ENCODE peak calls at places on chromosomes 6 and 20, in four cellular contexts. O, D, Q and J are unnamed samples.
A peak's percentile ranks its signal among the peaks of the same experiment; 100 is the strongest.

GRCh38 chr6:151351731-151352130 is 39.6 kb downstream of the ZBTB2 start:
- DNase-seq in O (no peak), D (no peak), Q (no peak), J (no peak)

GRCh38 chr20:16778159-16778558 is 30.0 kb downstream of the OTOR start:
- DNase-seq in O (no peak), D (no peak), Q (no peak), J (no peak)

GRCh38 chr20:48760403-48760889 is 67.4 kb downstream of the PREX1 start:
- DNase-seq in O (peak; percentile 24), D (no peak), Q (peak; percentile 35), J (no peak)

GRCh38 chr6:90079555-90080490 is 185.6 kb downstream of the GJA10 start:
- DNase-seq in O (no peak), D (no peak), Q (no peak), J (no peak)

GRCh38 chr6:116278853-116279231 is 888 bp downstream of the TSPYL1 start:
- DNase-seq in O (peak; percentile 39), D (peak; percentile 70), Q (no peak), J (peak; percentile 44)

GRCh38 chr20:20201639-20202038 is 149.3 kb downstream of the CFAP61 start:
- DNase-seq in O (no peak), D (no peak), Q (no peak), J (no peak)

GRCh38 chr20:59966428-59966827 is 8.2 kb downstream of the CDH26 start:
- DNase-seq in O (no peak), D (no peak), Q (no peak), J (no peak)

GRCh38 chr6:90431521-90432407 is 135.1 kb upstream of the BACH2 start:
- DNase-seq in O (no peak), D (no peak), Q (no peak), J (no peak)

GRCh38 chr20:20552076-20552475 is 160.4 kb downstream of the RALGAPA2 start:
- DNase-seq in O (no peak), D (no peak), Q (no peak), J (no peak)

GRCh38 chr6:11067348-11067747 is 23.2 kb upstream of the ELOVL2 start:
- DNase-seq in O (no peak), D (no peak), Q (no peak), J (no peak)

GRCh38 chr20:38633577-38634093 is 32.0 kb downstream of the ARHGAP40 start:
- DNase-seq in O (peak; percentile 20), D (peak; percentile 69), Q (peak; percentile 32), J (peak; percentile 2)

GRCh38 chr6:44508646-44509045 is 121.1 kb downstream of the CDC5L start:
- DNase-seq in O (peak; percentile 85), D (no peak), Q (no peak), J (no peak)

GRCh38 chr20:38258545-38259223 is 1.9 kb downstream of the KIAA1755 start:
- DNase-seq in O (no peak), D (no peak), Q (no peak), J (no peak)

GRCh38 chr6:130779658-130780033 is 47.6 kb upstream of the SMLR1 start:
- DNase-seq in O (no peak), D (no peak), Q (no peak), J (no peak)

GRCh38 chr6:113414511-113414910 is 442.6 kb upstream of the MARCKS start:
- DNase-seq in O (peak; percentile 81), D (peak; percentile 56), Q (peak; percentile 79), J (no peak)

GRCh38 chr20:7667194-7667593 is 273.1 kb downstream of the HAO1 start:
- DNase-seq in O (no peak), D (no peak), Q (peak; percentile 32), J (no peak)

GRCh38 chr6:112054520-112055160 is 736 bp downstream of the CCN6 start:
- DNase-seq in O (peak; percentile 31), D (no peak), Q (no peak), J (no peak)

GRCh38 chr20:59810376-59811187 is 122.9 kb downstream of the SYCP2 start:
- DNase-seq in O (no peak), D (peak; percentile 14), Q (no peak), J (no peak)

GRCh38 chr20:13684566-13685222 is 46.0 kb upstream of the TASP1 start:
- DNase-seq in O (no peak), D (no peak), Q (no peak), J (no peak)

GRCh38 chr6:22247916-22248482 is 48.8 kb downstream of the PRL start:
- DNase-seq in O (no peak), D (no peak), Q (no peak), J (no peak)

GRCh38 chr20:44207066-44207723 is 3.4 kb downstream of the OSER1 start:
- DNase-seq in O (peak; percentile 35), D (no peak), Q (no peak), J (no peak)
- H3K27ac ChIP-seq in O (peak overlapping the region; percentile 50), D (no peak overlapping the region), Q (no peak overlapping the region), J (no peak overlapping the region)

DNA sequence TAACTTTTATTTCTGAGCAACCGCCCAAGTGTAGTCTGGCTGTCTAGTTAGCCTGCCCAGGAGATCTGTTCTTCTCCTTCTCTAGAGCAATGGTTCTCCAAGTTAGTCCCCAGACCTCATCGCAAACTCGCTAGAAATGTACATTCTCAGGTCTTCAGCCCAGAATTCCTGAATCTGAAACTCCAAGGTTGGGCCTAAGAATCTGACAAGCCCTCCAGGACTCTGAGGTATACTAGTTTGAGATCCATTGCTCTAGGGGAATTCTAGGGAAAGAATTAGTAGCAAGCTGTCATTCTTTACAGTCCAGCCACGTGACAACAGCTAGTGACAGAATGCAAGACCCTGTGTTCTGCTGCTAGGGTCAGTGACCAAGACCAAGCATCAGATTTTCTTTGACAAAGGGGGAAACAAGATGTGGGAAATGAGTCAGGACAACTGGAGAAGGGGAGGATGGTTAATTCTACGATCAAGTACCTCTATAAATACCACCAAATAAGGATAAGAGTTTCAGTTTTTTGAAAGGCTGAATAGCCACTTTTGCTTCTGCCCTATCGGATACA is 5.8 kb downstream of the UBE2V1 start:
- DNase-seq in O (no peak), D (no peak), Q (no peak), J (no peak)
- H3K27ac ChIP-seq in O (peak overlapping the region; percentile 34), D (no peak overlapping the region), Q (no peak overlapping the region), J (no peak overlapping the region)

GRCh38 chr6:27862396-27863061 is 49.7 kb downstream of the OR2B2 start:
- DNase-seq in O (peak; percentile 33), D (no peak), Q (no peak), J (no peak)
- H3K27ac ChIP-seq in O (peak overlapping the region; percentile 31), D (no peak overlapping the region), Q (no peak overlapping the region), J (no peak overlapping the region)

GRCh38 chr20:41047975-41048305 is 19.3 kb downstream of the TOP1 start:
- DNase-seq in O (no peak), D (no peak), Q (no peak), J (no peak)
- H3K27ac ChIP-seq in O (no peak overlapping the region), D (no peak overlapping the region), Q (peak overlapping the region; percentile 23), J (no peak overlapping the region)

GRCh38 chr20:56634307-56634706 is 5.2 kb downstream of the TFAP2C start:
- DNase-seq in O (no peak), D (no peak), Q (no peak), J (no peak)

GRCh38 chr20:56630086-56630493 is 984 bp downstream of the TFAP2C start:
- DNase-seq in O (no peak), D (peak; percentile 73), Q (peak; percentile 47), J (peak; percentile 7)

GRCh38 chr20:56631318-56631989 is 2.3 kb downstream of the TFAP2C start:
- DNase-seq in O (no peak), D (no peak), Q (no peak), J (no peak)

GRCh38 chr20:56630506-56631317 is 1.6 kb downstream of the TFAP2C start:
- DNase-seq in O (no peak), D (peak; percentile 59), Q (no peak), J (no peak)

DNA sequence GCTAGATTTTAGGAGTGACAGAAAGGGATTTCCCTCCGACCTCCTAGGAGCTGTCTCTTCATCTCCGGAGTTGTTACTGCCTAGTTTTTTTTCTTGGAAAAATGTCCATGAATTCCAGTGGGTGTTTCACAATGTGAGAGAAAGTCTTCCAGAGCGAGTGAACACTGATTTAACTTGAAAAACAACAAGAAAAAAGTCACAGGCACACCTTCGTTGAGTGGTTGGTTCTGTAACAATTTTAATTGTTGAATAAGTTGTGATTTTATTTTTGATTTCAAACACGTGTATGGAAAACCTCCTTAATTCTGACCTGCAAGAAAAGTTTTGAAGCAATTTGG is 2.9 kb downstream of the TFAP2C start:
- DNase-seq in O (no peak), D (no peak), Q (no peak), J (no peak)
- H3K27ac ChIP-seq in O (no peak overlapping the region), D (no peak overlapping the region), Q (no peak overlapping the region), J (no peak overlapping the region)

GRCh38 chr20:4509825-4510522 is 211.7 kb upstream of the PRND start:
- DNase-seq in O (peak; percentile 35), D (no peak), Q (peak; percentile 44), J (no peak)

GRCh38 chr20:4513720-4514119 is 208.0 kb upstream of the PRND start:
- DNase-seq in O (peak; percentile 84), D (no peak), Q (peak; percentile 75), J (no peak)

GRCh38 chr20:4512891-4513550 is 208.7 kb upstream of the PRND start:
- DNase-seq in O (peak; percentile 95), D (no peak), Q (peak; percentile 90), J (no peak)

GRCh38 chr20:4508773-4509172 is 212.9 kb upstream of the PRND start:
- DNase-seq in O (no peak), D (no peak), Q (no peak), J (no peak)

DNA sequence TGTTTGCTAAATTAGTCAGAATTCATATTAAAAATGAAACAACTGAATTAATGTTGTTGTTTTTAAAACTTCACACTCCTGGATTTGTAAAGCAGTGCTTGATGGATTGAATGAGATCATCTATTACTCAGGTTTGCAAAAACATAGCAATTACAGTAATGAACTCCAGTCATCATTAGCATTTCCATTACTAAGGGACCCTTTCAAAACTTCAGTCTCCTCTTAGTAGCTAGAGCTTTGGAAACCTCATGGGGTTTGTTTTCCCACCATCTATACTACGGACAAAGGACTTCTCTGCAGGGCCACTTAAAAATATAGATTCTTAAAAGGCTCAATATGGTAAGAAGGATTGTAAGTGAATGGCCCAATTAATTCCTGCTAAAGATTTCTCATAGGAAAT is 209.9 kb upstream of the PRND start:
- DNase-seq in O (no peak), D (no peak), Q (no peak), J (no peak)
- H3K27ac ChIP-seq in O (no peak overlapping the region), D (no peak overlapping the region), Q (peak overlapping the region; percentile 85), J (no peak overlapping the region)

DNA sequence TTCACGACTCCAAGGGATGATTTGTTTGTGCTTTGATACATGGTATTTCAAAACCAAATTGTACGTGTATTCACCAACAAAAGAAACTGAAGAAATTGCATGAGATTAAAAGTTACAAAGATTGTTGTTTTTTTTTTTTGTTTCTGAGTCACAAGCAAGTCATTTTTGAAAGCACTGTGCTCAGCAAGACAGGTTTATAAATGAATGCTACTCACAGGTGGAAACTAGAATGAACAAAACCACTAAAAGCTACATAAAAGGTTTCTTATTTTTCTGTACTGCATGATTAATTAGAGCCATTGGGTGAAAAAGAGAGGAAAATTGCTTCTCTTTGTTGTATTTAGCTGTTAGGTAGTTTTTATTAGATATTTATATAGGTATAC is 90.2 kb upstream of the RIPOR2 start:
- DNase-seq in O (peak; percentile 22), D (no peak), Q (no peak), J (no peak)
- H3K27ac ChIP-seq in O (no peak overlapping the region), D (no peak overlapping the region), Q (no peak overlapping the region), J (no peak overlapping the region)

GRCh38 chr20:36462440-36463211 is 78.7 kb upstream of the MYL9 start:
- DNase-seq in O (peak; percentile 60), D (peak; percentile 78), Q (peak; percentile 37), J (peak; percentile 9)
- H3K27ac ChIP-seq in O (peak overlapping the region; percentile 98), D (peak overlapping the region; percentile 88), Q (peak overlapping the region; percentile 80), J (peak overlapping the region; percentile 60)

GRCh38 chr6:38346291-38347079 is 293.2 kb downstream of the BTBD9 start:
- DNase-seq in O (peak; percentile 90), D (no peak), Q (peak; percentile 77), J (no peak)
- H3K27ac ChIP-seq in O (no peak overlapping the region), D (no peak overlapping the region), Q (no peak overlapping the region), J (no peak overlapping the region)